ENCODE peak calls at places on chromosome 16, in seven cellular contexts. One of them, this sample, is unnamed.

GRCh38 chr16:47309581-47310312 is 151.1 kb downstream of the ITFG1 start:
- DNase-seq in pancreas: no peak
- DNase-seq in GM23338: no peak
- DNase-seq in HFF-Myc: no peak
- DNase-seq in Karpas-422: no peak
- DNase-seq in A673: no peak
- DNase-seq in endothelial cell of umbilical vein: peak; percentile 34
- DNase-seq in this sample: no peak

GRCh38 chr16:85978291-85978775 is 79.4 kb downstream of the IRF8 start:
- DNase-seq in Karpas-422: no peak
- DNase-seq in GM23338: no peak
- DNase-seq in A673: peak; percentile 74
- DNase-seq in pancreas: no peak
- DNase-seq in endothelial cell of umbilical vein: no peak
- DNase-seq in HFF-Myc: no peak
- DNase-seq in this sample: no peak

GRCh38 chr16:31487720-31488629 is 5.1 kb downstream of the SLC5A2 start:
- DNase-seq in GM23338: peak; percentile 89
- DNase-seq in pancreas: peak; percentile 50
- DNase-seq in HFF-Myc: no peak
- DNase-seq in Karpas-422: no peak
- DNase-seq in A673: peak; percentile 60
- DNase-seq in endothelial cell of umbilical vein: peak; percentile 21
- DNase-seq in this sample: peak; percentile 54

GRCh38 chr16:53094013-53094630 is 39.3 kb downstream of the CHD9 start:
- DNase-seq in Karpas-422: no peak
- DNase-seq in GM23338: no peak
- DNase-seq in HFF-Myc: no peak
- DNase-seq in endothelial cell of umbilical vein: peak; percentile 72
- DNase-seq in pancreas: peak; percentile 35
- DNase-seq in A673: peak; percentile 98
- DNase-seq in this sample: peak; percentile 43

GRCh38 chr16:8623634-8624033 is 2.1 kb downstream of the METTL22 start:
- DNase-seq in endothelial cell of umbilical vein: no peak
- DNase-seq in A673: no peak
- DNase-seq in HFF-Myc: no peak
- DNase-seq in GM23338: no peak
- DNase-seq in pancreas: no peak
- DNase-seq in Karpas-422: no peak
- DNase-seq in this sample: no peak

GRCh38 chr16:19513377-19514053 is 8.4 kb downstream of the GDE1 start:
- DNase-seq in Karpas-422: no peak
- DNase-seq in A673: no peak
- DNase-seq in GM23338: no peak
- DNase-seq in HFF-Myc: no peak
- DNase-seq in pancreas: no peak
- DNase-seq in endothelial cell of umbilical vein: no peak
- DNase-seq in this sample: no peak

GRCh38 chr16:13957197-13958078 is 37.5 kb downstream of the ERCC4 start:
- DNase-seq in pancreas: peak; percentile 56
- DNase-seq in HFF-Myc: peak; percentile 89
- DNase-seq in Karpas-422: peak; percentile 72
- DNase-seq in GM23338: no peak
- DNase-seq in endothelial cell of umbilical vein: peak; percentile 91
- DNase-seq in A673: peak; percentile 87
- DNase-seq in this sample: peak; percentile 71

GRCh38 chr16:13950821-13951547 is 31.0 kb downstream of the ERCC4 start:
- DNase-seq in pancreas: no peak
- DNase-seq in HFF-Myc: no peak
- DNase-seq in endothelial cell of umbilical vein: no peak
- DNase-seq in A673: no peak
- DNase-seq in GM23338: no peak
- DNase-seq in Karpas-422: no peak
- DNase-seq in this sample: no peak

GRCh38 chr16:86809458-86809955 is 231.2 kb downstream of the FOXL1 start:
- DNase-seq in A673: no peak
- DNase-seq in GM23338: peak; percentile 23
- DNase-seq in HFF-Myc: no peak
- DNase-seq in pancreas: no peak
- DNase-seq in endothelial cell of umbilical vein: peak; percentile 27
- DNase-seq in Karpas-422: no peak
- DNase-seq in this sample: no peak

GRCh38 chr16:85137323-85138072 is 25.2 kb upstream of the CIBAR2 start:
- DNase-seq in endothelial cell of umbilical vein: peak; percentile 65
- DNase-seq in HFF-Myc: peak; percentile 87
- DNase-seq in pancreas: peak; percentile 93
- DNase-seq in A673: no peak
- DNase-seq in Karpas-422: peak; percentile 20
- DNase-seq in GM23338: no peak
- DNase-seq in this sample: peak; percentile 85

GRCh38 chr16:84932691-84933090 is 78.6 kb downstream of the ZDHHC7 start:
- DNase-seq in Karpas-422: no peak
- DNase-seq in pancreas: no peak
- DNase-seq in A673: no peak
- DNase-seq in HFF-Myc: no peak
- DNase-seq in endothelial cell of umbilical vein: no peak
- DNase-seq in GM23338: no peak
- DNase-seq in this sample: no peak

GRCh38 chr16:63806794-63807506 is 1314.9 kb downstream of the CDH11 start:
- DNase-seq in Karpas-422: no peak
- DNase-seq in HFF-Myc: no peak
- DNase-seq in GM23338: no peak
- DNase-seq in A673: no peak
- DNase-seq in pancreas: no peak
- DNase-seq in endothelial cell of umbilical vein: no peak
- DNase-seq in this sample: no peak

GRCh38 chr16:83109736-83110135 is 483.0 kb downstream of the CDH13 start:
- DNase-seq in pancreas: no peak
- DNase-seq in GM23338: no peak
- DNase-seq in Karpas-422: no peak
- DNase-seq in HFF-Myc: no peak
- DNase-seq in endothelial cell of umbilical vein: no peak
- DNase-seq in A673: no peak
- DNase-seq in this sample: no peak

GRCh38 chr16:74627506-74628220 is 20.7 kb upstream of the GLG1 start:
- DNase-seq in HFF-Myc: no peak
- DNase-seq in Karpas-422: no peak
- DNase-seq in pancreas: peak; percentile 74
- DNase-seq in A673: no peak
- DNase-seq in GM23338: no peak
- DNase-seq in endothelial cell of umbilical vein: no peak
- DNase-seq in this sample: no peak

GRCh38 chr16:74951676-74952075 is 33.2 kb downstream of the WDR59 start:
- DNase-seq in A673: no peak
- DNase-seq in GM23338: no peak
- DNase-seq in endothelial cell of umbilical vein: no peak
- DNase-seq in pancreas: no peak
- DNase-seq in Karpas-422: no peak
- DNase-seq in HFF-Myc: no peak
- DNase-seq in this sample: no peak

GRCh38 chr16:5448798-5449197 is 351.2 kb upstream of the EEF2KMT start:
- DNase-seq in Karpas-422: no peak
- DNase-seq in GM23338: no peak
- DNase-seq in endothelial cell of umbilical vein: no peak
- DNase-seq in A673: no peak
- DNase-seq in pancreas: no peak
- DNase-seq in HFF-Myc: no peak
- DNase-seq in this sample: no peak
- H3K4me3 ChIP-seq in Karpas-422: no peak overlapping the region
- H3K4me3 ChIP-seq in GM23338: no peak overlapping the region
- H3K4me3 ChIP-seq in endothelial cell of umbilical vein: no peak overlapping the region
- H3K4me3 ChIP-seq in A673: no peak overlapping the region
- H3K4me3 ChIP-seq in pancreas: no peak overlapping the region
- H3K4me3 ChIP-seq in HFF-Myc: no peak overlapping the region
- H3K4me3 ChIP-seq in this sample: no peak overlapping the region

DNA sequence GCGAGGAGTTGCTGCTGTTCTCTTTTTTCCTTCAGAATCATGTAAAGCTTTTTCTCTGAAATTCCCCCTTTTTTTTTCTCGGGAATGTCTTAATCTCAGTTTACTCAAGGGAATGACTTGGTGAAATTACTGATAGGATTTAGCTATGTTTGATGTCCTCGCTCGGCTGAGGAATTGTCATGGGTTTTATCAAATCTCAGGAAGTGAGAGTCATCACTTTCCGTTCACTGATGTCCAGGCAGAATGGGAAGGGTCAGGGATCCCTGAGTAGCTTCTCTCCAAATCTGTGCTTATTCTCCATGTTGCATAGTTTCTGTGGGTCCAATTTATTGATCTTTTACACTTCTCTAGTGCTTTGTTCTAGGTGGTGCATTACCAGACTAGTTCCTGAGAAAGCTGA is 6.3 kb downstream of the IGSF6 start:
- DNase-seq in GM23338: no peak
- DNase-seq in pancreas: no peak
- DNase-seq in Karpas-422: peak; percentile 57
- DNase-seq in HFF-Myc: no peak
- DNase-seq in A673: no peak
- DNase-seq in endothelial cell of umbilical vein: no peak
- DNase-seq in this sample: no peak
- H3K4me3 ChIP-seq in GM23338: no peak overlapping the region
- H3K4me3 ChIP-seq in pancreas: no peak overlapping the region
- H3K4me3 ChIP-seq in Karpas-422: peak overlapping the region; percentile 53
- H3K4me3 ChIP-seq in HFF-Myc: no peak overlapping the region
- H3K4me3 ChIP-seq in A673: no peak overlapping the region
- H3K4me3 ChIP-seq in endothelial cell of umbilical vein: no peak overlapping the region
- H3K4me3 ChIP-seq in this sample: no peak overlapping the region

GRCh38 chr16:67236551-67237395 is 9.8 kb downstream of the TMEM208 start:
- DNase-seq in pancreas: no peak
- DNase-seq in endothelial cell of umbilical vein: peak; percentile 60
- DNase-seq in HFF-Myc: no peak
- DNase-seq in GM23338: peak; percentile 90
- DNase-seq in Karpas-422: peak; percentile 94
- DNase-seq in A673: peak; percentile 87
- DNase-seq in this sample: peak; percentile 94

GRCh38 chr16:67238806-67239470 is 8.3 kb downstream of the FHOD1 start:
- DNase-seq in pancreas: no peak
- DNase-seq in A673: no peak
- DNase-seq in GM23338: no peak
- DNase-seq in HFF-Myc: no peak
- DNase-seq in endothelial cell of umbilical vein: no peak
- DNase-seq in Karpas-422: no peak
- DNase-seq in this sample: no peak

GRCh38 chr16:67238278-67238575 is 9.1 kb downstream of the FHOD1 start:
- DNase-seq in GM23338: no peak
- DNase-seq in HFF-Myc: no peak
- DNase-seq in endothelial cell of umbilical vein: no peak
- DNase-seq in Karpas-422: no peak
- DNase-seq in A673: no peak
- DNase-seq in pancreas: no peak
- DNase-seq in this sample: no peak

GRCh38 chr16:67235816-67236547 is 9.1 kb downstream of the TMEM208 start:
- DNase-seq in HFF-Myc: no peak
- DNase-seq in GM23338: no peak
- DNase-seq in Karpas-422: no peak
- DNase-seq in A673: peak; percentile 80
- DNase-seq in endothelial cell of umbilical vein: no peak
- DNase-seq in pancreas: no peak
- DNase-seq in this sample: no peak

GRCh38 chr16:67237396-67238277 is 9.6 kb downstream of the FHOD1 start:
- DNase-seq in pancreas: peak; percentile 13
- DNase-seq in Karpas-422: no peak
- DNase-seq in A673: no peak
- DNase-seq in HFF-Myc: no peak
- DNase-seq in GM23338: no peak
- DNase-seq in endothelial cell of umbilical vein: no peak
- DNase-seq in this sample: no peak
- H3K4me3 ChIP-seq in pancreas: no peak overlapping the region
- H3K4me3 ChIP-seq in Karpas-422: no peak overlapping the region
- H3K4me3 ChIP-seq in A673: no peak overlapping the region
- H3K4me3 ChIP-seq in HFF-Myc: no peak overlapping the region
- H3K4me3 ChIP-seq in GM23338: no peak overlapping the region
- H3K4me3 ChIP-seq in endothelial cell of umbilical vein: no peak overlapping the region
- H3K4me3 ChIP-seq in this sample: no peak overlapping the region

DNA sequence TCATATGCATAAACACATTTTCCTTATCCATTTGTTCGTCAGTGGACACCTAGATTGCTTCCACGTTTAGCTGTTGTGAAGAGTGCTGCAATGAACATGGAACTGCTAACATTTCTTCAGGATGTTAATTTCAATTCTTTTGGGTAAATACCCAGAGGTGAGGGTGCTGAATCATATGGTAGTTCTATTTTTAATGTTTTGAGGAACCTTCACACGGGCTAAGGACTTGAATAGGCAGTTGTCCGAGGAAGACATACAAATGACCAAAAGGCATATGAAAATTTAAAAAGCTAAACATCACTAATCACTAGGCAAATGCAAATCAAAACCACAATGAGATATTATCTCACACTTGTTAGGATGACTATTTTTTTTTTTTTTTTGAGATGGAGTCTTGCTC is 173.3 kb downstream of the PRKCB start:
- DNase-seq in Karpas-422: no peak
- DNase-seq in pancreas: no peak
- DNase-seq in HFF-Myc: no peak
- DNase-seq in GM23338: no peak
- DNase-seq in A673: no peak
- DNase-seq in endothelial cell of umbilical vein: no peak
- DNase-seq in this sample: no peak
- H3K4me3 ChIP-seq in Karpas-422: no peak overlapping the region
- H3K4me3 ChIP-seq in pancreas: no peak overlapping the region
- H3K4me3 ChIP-seq in HFF-Myc: no peak overlapping the region
- H3K4me3 ChIP-seq in GM23338: no peak overlapping the region
- H3K4me3 ChIP-seq in A673: no peak overlapping the region
- H3K4me3 ChIP-seq in endothelial cell of umbilical vein: no peak overlapping the region
- H3K4me3 ChIP-seq in this sample: no peak overlapping the region

DNA sequence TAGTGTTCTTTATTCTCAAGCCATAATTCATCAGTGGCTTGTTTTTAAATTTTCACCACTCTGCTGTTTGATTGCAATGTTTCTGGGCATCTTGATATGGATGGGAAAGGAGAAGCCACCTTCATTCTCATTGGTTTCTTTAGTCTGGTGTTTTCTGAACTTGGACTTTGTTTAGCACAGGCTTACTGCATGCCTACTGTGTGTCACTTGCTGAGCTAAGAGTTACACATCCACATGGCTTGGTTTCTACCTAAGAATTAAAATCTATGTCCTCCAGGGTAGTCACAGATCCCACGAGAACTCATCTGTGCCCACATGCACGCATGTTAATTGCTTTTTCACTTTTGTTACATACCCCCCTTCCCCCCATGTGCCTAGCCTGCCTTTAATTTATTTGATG is 4.6 kb downstream of the CMIP start:
- DNase-seq in pancreas: no peak
- DNase-seq in GM23338: no peak
- DNase-seq in endothelial cell of umbilical vein: no peak
- DNase-seq in Karpas-422: no peak
- DNase-seq in A673: no peak
- DNase-seq in HFF-Myc: no peak
- DNase-seq in this sample: no peak
- H3K4me3 ChIP-seq in pancreas: no peak overlapping the region
- H3K4me3 ChIP-seq in GM23338: no peak overlapping the region
- H3K4me3 ChIP-seq in endothelial cell of umbilical vein: no peak overlapping the region
- H3K4me3 ChIP-seq in Karpas-422: no peak overlapping the region
- H3K4me3 ChIP-seq in A673: no peak overlapping the region
- H3K4me3 ChIP-seq in HFF-Myc: no peak overlapping the region
- H3K4me3 ChIP-seq in this sample: no peak overlapping the region

DNA sequence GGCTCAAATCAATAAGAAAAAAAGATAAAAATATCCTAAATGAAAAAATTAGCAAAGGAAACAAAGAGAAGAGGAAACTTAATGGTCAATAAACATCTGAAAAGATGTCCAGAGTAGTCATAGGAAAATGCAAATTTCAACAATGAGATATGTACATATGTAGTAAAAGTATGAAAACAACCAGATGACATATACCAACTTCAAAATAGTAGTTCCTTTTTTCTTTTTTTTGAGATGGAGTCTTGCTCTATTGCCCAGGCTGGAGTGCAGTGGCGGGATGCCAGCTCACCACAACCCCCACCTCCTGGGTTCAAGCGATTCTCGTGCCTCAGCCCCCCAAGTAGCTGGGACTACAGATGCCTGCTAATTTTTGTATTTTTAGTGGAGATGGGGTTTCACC is 21.7 kb upstream of the NFAT5 start:
- DNase-seq in GM23338: no peak
- DNase-seq in HFF-Myc: no peak
- DNase-seq in pancreas: no peak
- DNase-seq in endothelial cell of umbilical vein: no peak
- DNase-seq in Karpas-422: peak; percentile 45
- DNase-seq in A673: no peak
- DNase-seq in this sample: no peak
- H3K4me3 ChIP-seq in GM23338: no peak overlapping the region
- H3K4me3 ChIP-seq in HFF-Myc: no peak overlapping the region
- H3K4me3 ChIP-seq in pancreas: no peak overlapping the region
- H3K4me3 ChIP-seq in endothelial cell of umbilical vein: no peak overlapping the region
- H3K4me3 ChIP-seq in Karpas-422: no peak overlapping the region
- H3K4me3 ChIP-seq in A673: no peak overlapping the region
- H3K4me3 ChIP-seq in this sample: no peak overlapping the region